ENCODE peak calls at places on chromosomes 16 and 17, in six cellular contexts. H is heart left ventricle, S is ovary, B is MV-4-11, W is NCI-H524, Z is NCI-H1694 treated with DMSO at 0.1 percent for 48 hours. M is an unnamed sample.

GRCh38 chr17:52947418-52947817 is 788.9 kb upstream of the CA10 start:
- DNase-seq in H (no peak), S (no peak), B (no peak), W (no peak), Z (no peak), M (no peak)

GRCh38 chr17:42521036-42521435 is 15.0 kb upstream of the NAGLU start:
- DNase-seq in H (no peak), S (no peak), B (no peak), W (no peak), Z (no peak), M (no peak)

GRCh38 chr17:2468270-2468669 is 43.4 kb downstream of the METTL16 start:
- DNase-seq in H (no peak), S (no peak), B (no peak), W (no peak), Z (no peak), M (no peak)

GRCh38 chr16:48720266-48720665 is 110.3 kb upstream of the N4BP1 start:
- DNase-seq in H (no peak), S (no peak), B (peak; percentile 20), W (no peak), Z (no peak), M (no peak)

GRCh38 chr16:16007743-16008111 is 58.3 kb downstream of the ABCC1 start:
- DNase-seq in H (no peak), S (no peak), B (peak; percentile 45), W (no peak), Z (no peak), M (no peak)

GRCh38 chr16:1508494-1509167 is 15.5 kb downstream of the TELO2 start:
- DNase-seq in H (peak; percentile 49), S (no peak), B (no peak), W (no peak), Z (no peak), M (no peak)

GRCh38 chr16:66976746-66977145 is 11.6 kb upstream of the CES4A start:
- DNase-seq in H (peak; percentile 29), S (no peak), B (no peak), W (no peak), Z (no peak), M (no peak)

GRCh38 chr17:80818871-80819270 is 172.8 kb upstream of the CHMP6 start:
- DNase-seq in H (peak; percentile 32), S (no peak), B (no peak), W (no peak), Z (no peak), M (no peak)

GRCh38 chr17:78958556-78959191 is 21.0 kb downstream of the LGALS3BP start:
- DNase-seq in H (no peak), S (no peak), B (no peak), W (no peak), Z (no peak), M (no peak)

GRCh38 chr16:47523342-47524006 is 62.3 kb downstream of the PHKB start:
- DNase-seq in H (no peak), S (no peak), B (peak; percentile 73), W (no peak), Z (no peak), M (no peak)

GRCh38 chr16:57647136-57647875 is 18.9 kb downstream of the ADGRG1 start:
- DNase-seq in H (no peak), S (no peak), B (no peak), W (no peak), Z (no peak), M (no peak)

GRCh38 chr16:11684231-11685025 is 16.2 kb downstream of the SNN start:
- DNase-seq in H (no peak), S (no peak), B (no peak), W (no peak), Z (no peak), M (no peak)

GRCh38 chr17:37088459-37088858 is 139.7 kb downstream of the AATF start:
- DNase-seq in H (no peak), S (no peak), B (no peak), W (no peak), Z (no peak), M (peak; percentile 75)

GRCh38 chr17:57045868-57046671 is 39.0 kb upstream of the AKAP1 start:
- DNase-seq in H (peak; percentile 65), S (no peak), B (no peak), W (peak; percentile 52), Z (no peak), M (no peak)

M was measured in DMS153.